ENCODE peak calls at places on chromosomes 4 and X, in four cellular contexts. P is AG08395; N is T-helper 2 cell; W is CD8-positive, alpha-beta T cell. D is an unnamed sample.

GRCh38 chrX:94204524-94204923 is 530.5 kb downstream of the FAM133A start:
- DNase-seq in W (no peak), P (no peak), N (peak; percentile 12), D (no peak)

GRCh38 chrX:23317799-23318724 is 16.6 kb upstream of the PTCHD1 start:
- DNase-seq in P (peak; percentile 9), N (peak; percentile 11), W (no peak), D (peak; percentile 3)

GRCh38 chr4:81776794-81777193 is 305.1 kb upstream of the RASGEF1B start:
- DNase-seq in N (no peak), P (no peak), W (no peak), D (no peak)

GRCh38 chr4:40998680-40999358 is 215.5 kb downstream of the APBB2 start:
- DNase-seq in P (peak; percentile 65), N (no peak), W (no peak), D (no peak)

GRCh38 chr4:71020611-71021010 is 27.2 kb downstream of the DCK start:
- DNase-seq in N (no peak), W (no peak), P (no peak), D (no peak)

GRCh38 chr4:112775801-112776200 is 138.9 kb downstream of the LARP7 start:
- DNase-seq in P (no peak), W (no peak), N (no peak), D (no peak)

GRCh38 chr4:41990029-41990382 is 324 bp upstream of the SLC30A9 start:
- DNase-seq in N (peak; percentile 41), W (no peak), P (no peak), D (no peak)

GRCh38 chrX:111445485-111445884 is 33.5 kb upstream of the DCX start:
- DNase-seq in N (peak; percentile 34), W (no peak), P (peak; percentile 22), D (no peak)

GRCh38 chrX:109818921-109819320 is 85.9 kb upstream of the ACSL4 start:
- DNase-seq in P (no peak), N (no peak), W (no peak), D (no peak)

GRCh38 chr4:127870688-127871087 is 10.0 kb upstream of the PLK4 start:
- DNase-seq in W (no peak), N (no peak), P (peak; percentile 70), D (no peak)

GRCh38 chrX:152025656-152026440 is 51.4 kb upstream of the GABRE start:
- DNase-seq in W (no peak), N (no peak), P (no peak), D (no peak)

GRCh38 chrX:13165747-13166146 is 121.3 kb upstream of the FAM9C start:
- DNase-seq in W (no peak), N (no peak), P (no peak), D (no peak)

GRCh38 chrX:108946531-108946930 is 210.2 kb upstream of the IRS4 start:
- DNase-seq in N (no peak), P (no peak), W (no peak), D (no peak)

GRCh38 chr4:1232661-1233621 is 16.0 kb downstream of the CTBP1 start:
- DNase-seq in N (no peak), W (no peak), P (no peak), D (no peak)

GRCh38 chrX:57929373-57929772 is 19.1 kb upstream of the ZXDA start:
- DNase-seq in N (peak; percentile 14), P (peak; percentile 17), W (no peak), D (no peak)

GRCh38 chr4:141220271-141220654 is 432 bp upstream of the ZNF330 start:
- DNase-seq in P (no peak), N (no peak), W (no peak), D (no peak)

GRCh38 chrX:155819966-155820491 is 61.1 kb upstream of the VAMP7 start:
- DNase-seq in N (peak; percentile 59), P (peak; percentile 56), W (peak; percentile 11), D (peak; percentile 7)

GRCh38 chrX:4249401-4249800 is 536.0 kb upstream of the PRKX start:
- DNase-seq in P (no peak), W (no peak), N (no peak), D (no peak)